ENCODE peak calls at places on chromosome 2, in ten cellular contexts. One of them, this sample, is unnamed.

GRCh38 chr2:164903214-164903613 is 52.1 kb downstream of the SLC38A11 start:
- DNase-seq in fibroblast of mammary gland: peak; percentile 62
- DNase-seq in astrocyte of the spinal cord: peak; percentile 85
- DNase-seq in cardiac muscle cell: peak; percentile 76
- DNase-seq in NB4: no peak
- DNase-seq in DND-41: no peak
- DNase-seq in progenitor cell of endocrine pancreas: no peak
- DNase-seq in lower lobe of right lung: no peak
- DNase-seq in H9: no peak
- DNase-seq in cardiac fibroblast: peak; percentile 71
- DNase-seq in this sample: no peak

GRCh38 chr2:142756430-142756829 is 121.0 kb upstream of the KYNU start:
- DNase-seq in lower lobe of right lung: no peak
- DNase-seq in fibroblast of mammary gland: peak; percentile 71
- DNase-seq in DND-41: no peak
- DNase-seq in cardiac muscle cell: no peak
- DNase-seq in NB4: no peak
- DNase-seq in astrocyte of the spinal cord: peak; percentile 58
- DNase-seq in progenitor cell of endocrine pancreas: no peak
- DNase-seq in H9: no peak
- DNase-seq in cardiac fibroblast: peak; percentile 0
- DNase-seq in this sample: no peak

GRCh38 chr2:161134547-161135518 is 25.4 kb upstream of the TANK start:
- DNase-seq in cardiac muscle cell: peak; percentile 33
- DNase-seq in H9: no peak
- DNase-seq in fibroblast of mammary gland: peak; percentile 24
- DNase-seq in progenitor cell of endocrine pancreas: no peak
- DNase-seq in lower lobe of right lung: no peak
- DNase-seq in cardiac fibroblast: peak; percentile 42
- DNase-seq in DND-41: no peak
- DNase-seq in NB4: no peak
- DNase-seq in astrocyte of the spinal cord: peak; percentile 44
- DNase-seq in this sample: no peak

GRCh38 chr2:218890369-218890768 is 9.7 kb downstream of the WNT10A start:
- DNase-seq in NB4: no peak
- DNase-seq in fibroblast of mammary gland: no peak
- DNase-seq in lower lobe of right lung: no peak
- DNase-seq in DND-41: no peak
- DNase-seq in cardiac fibroblast: no peak
- DNase-seq in progenitor cell of endocrine pancreas: no peak
- DNase-seq in H9: no peak
- DNase-seq in cardiac muscle cell: no peak
- DNase-seq in astrocyte of the spinal cord: no peak
- DNase-seq in this sample: no peak

GRCh38 chr2:54015809-54016703 is 45.3 kb upstream of the PSME4 start:
- DNase-seq in NB4: no peak
- DNase-seq in fibroblast of mammary gland: peak; percentile 87
- DNase-seq in progenitor cell of endocrine pancreas: no peak
- DNase-seq in cardiac fibroblast: peak; percentile 50
- DNase-seq in cardiac muscle cell: peak; percentile 53
- DNase-seq in H9: no peak
- DNase-seq in DND-41: no peak
- DNase-seq in lower lobe of right lung: no peak
- DNase-seq in astrocyte of the spinal cord: peak; percentile 76
- DNase-seq in this sample: no peak

GRCh38 chr2:52964916-52965530 is 802.6 kb upstream of the CHAC2 start:
- DNase-seq in fibroblast of mammary gland: no peak
- DNase-seq in progenitor cell of endocrine pancreas: no peak
- DNase-seq in H9: no peak
- DNase-seq in cardiac muscle cell: no peak
- DNase-seq in DND-41: no peak
- DNase-seq in cardiac fibroblast: no peak
- DNase-seq in astrocyte of the spinal cord: no peak
- DNase-seq in lower lobe of right lung: no peak
- DNase-seq in NB4: no peak
- DNase-seq in this sample: no peak

GRCh38 chr2:240573516-240574385 is 5.5 kb downstream of the RNPEPL1 start:
- DNase-seq in cardiac muscle cell: no peak
- DNase-seq in fibroblast of mammary gland: no peak
- DNase-seq in H9: no peak
- DNase-seq in NB4: no peak
- DNase-seq in astrocyte of the spinal cord: no peak
- DNase-seq in cardiac fibroblast: no peak
- DNase-seq in DND-41: no peak
- DNase-seq in lower lobe of right lung: peak; percentile 41
- DNase-seq in progenitor cell of endocrine pancreas: no peak
- DNase-seq in this sample: no peak

GRCh38 chr2:26456701-26457224 is 21.2 kb downstream of the OTOF start:
- DNase-seq in NB4: peak; percentile 42
- DNase-seq in progenitor cell of endocrine pancreas: no peak
- DNase-seq in lower lobe of right lung: peak; percentile 40
- DNase-seq in cardiac muscle cell: no peak
- DNase-seq in DND-41: no peak
- DNase-seq in cardiac fibroblast: no peak
- DNase-seq in astrocyte of the spinal cord: no peak
- DNase-seq in fibroblast of mammary gland: no peak
- DNase-seq in H9: peak; percentile 17
- DNase-seq in this sample: no peak

GRCh38 chr2:202035089-202035940 is 1.7 kb downstream of the FZD7 start:
- DNase-seq in astrocyte of the spinal cord: peak; percentile 86
- DNase-seq in progenitor cell of endocrine pancreas: peak; percentile 46
- DNase-seq in NB4: no peak
- DNase-seq in cardiac muscle cell: peak; percentile 71
- DNase-seq in DND-41: no peak
- DNase-seq in cardiac fibroblast: peak; percentile 68
- DNase-seq in lower lobe of right lung: peak; percentile 70
- DNase-seq in fibroblast of mammary gland: peak; percentile 74
- DNase-seq in H9: peak; percentile 54
- DNase-seq in this sample: peak; percentile 67

GRCh38 chr2:200761168-200761715 is 50.5 kb upstream of the BZW1 start:
- DNase-seq in progenitor cell of endocrine pancreas: no peak
- DNase-seq in H9: no peak
- DNase-seq in DND-41: no peak
- DNase-seq in astrocyte of the spinal cord: peak; percentile 62
- DNase-seq in NB4: no peak
- DNase-seq in cardiac muscle cell: no peak
- DNase-seq in fibroblast of mammary gland: peak; percentile 53
- DNase-seq in lower lobe of right lung: no peak
- DNase-seq in cardiac fibroblast: no peak
- DNase-seq in this sample: no peak

DNA sequence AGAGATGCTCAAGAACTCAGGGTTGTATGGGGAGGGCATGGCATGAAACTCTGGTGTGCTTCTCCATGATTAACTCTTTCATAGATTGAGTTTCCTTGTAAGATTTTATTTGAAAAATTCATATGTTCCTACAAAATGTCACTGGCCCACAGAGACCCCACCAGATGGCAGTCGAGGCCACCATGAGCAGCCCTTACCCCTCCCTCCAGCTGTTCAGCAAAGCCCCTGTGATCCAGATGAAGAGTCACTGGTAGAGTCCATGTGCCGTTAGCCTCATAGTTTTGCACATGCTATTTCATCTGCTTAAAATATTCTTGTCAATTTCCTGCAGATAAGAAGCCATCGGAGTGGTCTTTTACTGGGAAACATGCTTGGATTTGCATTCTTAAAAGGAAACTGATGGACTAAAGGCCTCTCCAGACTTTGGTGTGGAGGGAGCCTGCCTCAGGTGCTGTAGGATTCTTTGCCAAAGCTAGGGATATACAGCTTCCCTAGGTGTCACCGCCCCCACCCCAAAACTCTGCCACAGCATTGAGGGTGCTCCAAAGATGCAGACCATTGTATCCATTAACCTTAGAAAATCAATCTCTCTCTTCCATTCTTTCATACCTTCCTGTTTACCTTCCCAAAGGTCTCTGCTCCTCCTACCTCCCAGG is 18.8 kb downstream of the ZNF385B start:
- DNase-seq in astrocyte of the spinal cord: peak; percentile 27
- DNase-seq in fibroblast of mammary gland: peak; percentile 8
- DNase-seq in cardiac fibroblast: peak; percentile 46
- DNase-seq in progenitor cell of endocrine pancreas: peak; percentile 14
- DNase-seq in lower lobe of right lung: no peak
- DNase-seq in H9: peak; percentile 59
- DNase-seq in cardiac muscle cell: peak; percentile 51
- DNase-seq in NB4: peak; percentile 49
- DNase-seq in DND-41: peak; percentile 33
- DNase-seq in this sample: peak; percentile 40
- TF ChIP-seq CTCF in astrocyte of the spinal cord: peak; percentile 49
- TF ChIP-seq CTCF in fibroblast of mammary gland: peak; percentile 21
- TF ChIP-seq CTCF in cardiac fibroblast: peak; percentile 46
- TF ChIP-seq CTCF in progenitor cell of endocrine pancreas: peak; percentile 64
- TF ChIP-seq CTCF in lower lobe of right lung: peak; percentile 26
- TF ChIP-seq CTCF in H9: peak; percentile 78
- TF ChIP-seq CTCF in cardiac muscle cell: peak; percentile 56
- TF ChIP-seq CTCF in NB4: peak; percentile 50
- TF ChIP-seq CTCF in DND-41: peak; percentile 60
- TF ChIP-seq CTCF in this sample: peak; percentile 61

GRCh38 chr2:174350018-174350417 is 15.3 kb downstream of the SP9 start:
- DNase-seq in H9: no peak
- DNase-seq in fibroblast of mammary gland: no peak
- DNase-seq in NB4: peak; percentile 42
- DNase-seq in lower lobe of right lung: no peak
- DNase-seq in DND-41: no peak
- DNase-seq in astrocyte of the spinal cord: no peak
- DNase-seq in cardiac fibroblast: no peak
- DNase-seq in cardiac muscle cell: no peak
- DNase-seq in progenitor cell of endocrine pancreas: no peak
- DNase-seq in this sample: no peak
- TF ChIP-seq CTCF in H9: peak; percentile 67
- TF ChIP-seq CTCF in fibroblast of mammary gland: peak; percentile 55
- TF ChIP-seq CTCF in NB4: peak; percentile 47
- TF ChIP-seq CTCF in lower lobe of right lung: no peak
- TF ChIP-seq CTCF in DND-41: peak; percentile 45
- TF ChIP-seq CTCF in astrocyte of the spinal cord: peak; percentile 55
- TF ChIP-seq CTCF in cardiac fibroblast: peak; percentile 38
- TF ChIP-seq CTCF in cardiac muscle cell: peak; percentile 50
- TF ChIP-seq CTCF in progenitor cell of endocrine pancreas: peak; percentile 57
- TF ChIP-seq CTCF in this sample: peak; percentile 63

GRCh38 chr2:10915731-10916331 is 4.1 kb downstream of the KCNF1 start:
- DNase-seq in H9: peak; percentile 41
- DNase-seq in cardiac fibroblast: no peak
- DNase-seq in lower lobe of right lung: no peak
- DNase-seq in astrocyte of the spinal cord: no peak
- DNase-seq in NB4: no peak
- DNase-seq in DND-41: no peak
- DNase-seq in fibroblast of mammary gland: no peak
- DNase-seq in cardiac muscle cell: no peak
- DNase-seq in progenitor cell of endocrine pancreas: no peak
- DNase-seq in this sample: no peak

GRCh38 chr2:10915236-10915635 is 3.5 kb downstream of the KCNF1 start:
- DNase-seq in NB4: no peak
- DNase-seq in astrocyte of the spinal cord: no peak
- DNase-seq in fibroblast of mammary gland: no peak
- DNase-seq in cardiac muscle cell: no peak
- DNase-seq in H9: peak; percentile 19
- DNase-seq in DND-41: no peak
- DNase-seq in lower lobe of right lung: no peak
- DNase-seq in cardiac fibroblast: no peak
- DNase-seq in progenitor cell of endocrine pancreas: no peak
- DNase-seq in this sample: no peak

GRCh38 chr2:10912796-10913445 is 1.2 kb downstream of the KCNF1 start:
- DNase-seq in H9: no peak
- DNase-seq in DND-41: no peak
- DNase-seq in progenitor cell of endocrine pancreas: no peak
- DNase-seq in fibroblast of mammary gland: no peak
- DNase-seq in lower lobe of right lung: no peak
- DNase-seq in cardiac fibroblast: no peak
- DNase-seq in NB4: no peak
- DNase-seq in astrocyte of the spinal cord: no peak
- DNase-seq in cardiac muscle cell: no peak
- DNase-seq in this sample: no peak

GRCh38 chr2:10913501-10914271 is 2.0 kb downstream of the KCNF1 start:
- DNase-seq in cardiac muscle cell: no peak
- DNase-seq in lower lobe of right lung: no peak
- DNase-seq in DND-41: no peak
- DNase-seq in fibroblast of mammary gland: no peak
- DNase-seq in H9: peak; percentile 29
- DNase-seq in progenitor cell of endocrine pancreas: no peak
- DNase-seq in cardiac fibroblast: no peak
- DNase-seq in astrocyte of the spinal cord: no peak
- DNase-seq in NB4: no peak
- DNase-seq in this sample: no peak

DNA sequence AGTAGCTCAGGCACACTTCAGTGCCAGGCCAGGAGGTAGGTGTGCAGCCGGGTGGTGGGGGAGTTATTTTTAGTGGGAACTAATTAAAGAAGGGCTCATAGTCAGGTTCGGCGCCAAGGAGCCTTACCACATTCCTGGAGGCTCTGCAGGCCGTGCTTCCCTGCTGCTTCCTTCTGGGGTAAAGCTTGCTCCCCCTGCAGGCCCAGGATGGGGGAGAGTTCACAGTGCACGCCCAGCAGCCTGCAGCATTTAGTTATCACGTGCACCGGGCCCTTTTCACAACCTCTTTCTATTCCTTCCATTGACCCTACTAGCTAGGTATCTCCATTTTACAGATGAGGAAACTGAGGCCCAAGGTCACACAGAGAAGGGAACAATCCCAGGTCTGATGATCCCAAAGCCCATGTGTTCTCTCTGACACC is 2.5 kb downstream of the KCNF1 start:
- DNase-seq in cardiac muscle cell: no peak
- DNase-seq in fibroblast of mammary gland: no peak
- DNase-seq in DND-41: no peak
- DNase-seq in progenitor cell of endocrine pancreas: no peak
- DNase-seq in lower lobe of right lung: no peak
- DNase-seq in H9: peak; percentile 77
- DNase-seq in NB4: peak; percentile 49
- DNase-seq in cardiac fibroblast: no peak
- DNase-seq in astrocyte of the spinal cord: no peak
- DNase-seq in this sample: no peak
- TF ChIP-seq CTCF in cardiac muscle cell: peak; percentile 29
- TF ChIP-seq CTCF in fibroblast of mammary gland: peak; percentile 17
- TF ChIP-seq CTCF in DND-41: no peak
- TF ChIP-seq CTCF in progenitor cell of endocrine pancreas: peak; percentile 35
- TF ChIP-seq CTCF in lower lobe of right lung: no peak
- TF ChIP-seq CTCF in H9: peak; percentile 67
- TF ChIP-seq CTCF in NB4: peak; percentile 55
- TF ChIP-seq CTCF in cardiac fibroblast: no peak
- TF ChIP-seq CTCF in astrocyte of the spinal cord: peak; percentile 39
- TF ChIP-seq CTCF in this sample: peak; percentile 42

DNA sequence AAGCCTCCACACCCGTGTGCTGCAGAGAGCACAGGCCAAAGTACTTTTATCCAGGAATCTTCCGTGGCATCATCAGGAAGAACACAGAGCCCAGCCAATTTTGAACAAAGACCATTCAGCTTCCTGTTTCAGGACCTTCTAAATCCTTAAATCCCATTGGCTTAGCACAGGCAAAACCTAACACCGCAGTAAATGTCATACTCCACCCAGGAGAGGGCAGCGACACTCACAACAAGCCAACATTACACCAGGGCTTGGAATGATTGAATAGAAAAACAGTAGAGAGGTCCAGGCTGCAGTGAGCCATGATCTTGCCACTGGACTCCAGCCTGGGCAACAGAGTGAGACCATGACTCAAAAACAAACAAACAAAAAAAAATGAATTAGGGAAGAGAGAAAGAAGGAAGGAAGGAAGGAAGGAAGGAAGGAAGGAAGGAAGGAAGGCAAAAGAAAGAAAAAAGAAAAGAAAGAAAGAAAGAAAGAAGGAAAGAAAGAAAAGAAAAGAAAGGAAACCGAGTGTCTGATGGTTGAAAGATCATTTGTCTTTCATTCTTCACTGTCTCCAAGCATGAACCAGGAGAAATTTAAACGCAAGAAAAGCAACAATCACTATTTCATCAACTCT is 144.6 kb upstream of the SATB2 start:
- DNase-seq in progenitor cell of endocrine pancreas: no peak
- DNase-seq in astrocyte of the spinal cord: no peak
- DNase-seq in cardiac muscle cell: peak; percentile 6
- DNase-seq in lower lobe of right lung: no peak
- DNase-seq in NB4: peak; percentile 60
- DNase-seq in cardiac fibroblast: no peak
- DNase-seq in fibroblast of mammary gland: peak; percentile 26
- DNase-seq in DND-41: peak; percentile 4
- DNase-seq in H9: peak; percentile 62
- DNase-seq in this sample: no peak
- TF ChIP-seq CTCF in progenitor cell of endocrine pancreas: peak; percentile 20
- TF ChIP-seq CTCF in astrocyte of the spinal cord: peak; percentile 27
- TF ChIP-seq CTCF in cardiac muscle cell: no peak
- TF ChIP-seq CTCF in lower lobe of right lung: no peak
- TF ChIP-seq CTCF in NB4: peak; percentile 22
- TF ChIP-seq CTCF in cardiac fibroblast: no peak
- TF ChIP-seq CTCF in fibroblast of mammary gland: no peak
- TF ChIP-seq CTCF in DND-41: peak; percentile 32
- TF ChIP-seq CTCF in H9: peak; percentile 52
- TF ChIP-seq CTCF in this sample: peak; percentile 24